ENCODE peak calls at places on chromosomes 5 and 9, in five cellular contexts. One of them, this sample, is unnamed.

GRCh38 chr5:115507682-115508081 is 36.9 kb downstream of the FEM1C start:
- DNase-seq in K562: no peak
- DNase-seq in hepatocyte: no peak
- DNase-seq in fibroblast of pulmonary artery: peak
- DNase-seq in H9: no peak
- DNase-seq in this sample: no peak

GRCh38 chr5:34474573-34475021 is 181.5 kb upstream of the RAI14 start:
- DNase-seq in K562: peak
- DNase-seq in fibroblast of pulmonary artery: peak
- DNase-seq in H9: peak
- DNase-seq in hepatocyte: peak
- DNase-seq in this sample: no peak

GRCh38 chr5:79924936-79925893 is 65.8 kb downstream of the MTX3 start:
- DNase-seq in K562: no peak
- DNase-seq in H9: peak
- DNase-seq in fibroblast of pulmonary artery: peak
- DNase-seq in hepatocyte: no peak
- DNase-seq in this sample: no peak

GRCh38 chr9:125428060-125428481 is 166.4 kb downstream of the GAPVD1 start:
- DNase-seq in H9: no peak
- DNase-seq in K562: peak
- DNase-seq in fibroblast of pulmonary artery: peak
- DNase-seq in hepatocyte: no peak
- DNase-seq in this sample: no peak

GRCh38 chr9:3827175-3827574 is 301.4 kb upstream of the RFX3 start:
- DNase-seq in K562: no peak
- DNase-seq in H9: no peak
- DNase-seq in hepatocyte: no peak
- DNase-seq in fibroblast of pulmonary artery: no peak
- DNase-seq in this sample: no peak

GRCh38 chr9:97697837-97698236 is 697 bp upstream of the XPA start:
- DNase-seq in H9: no peak
- DNase-seq in K562: no peak
- DNase-seq in hepatocyte: no peak
- DNase-seq in fibroblast of pulmonary artery: no peak
- DNase-seq in this sample: no peak

GRCh38 chr9:85927077-85927476 is 13.9 kb upstream of the NAA35 start:
- DNase-seq in hepatocyte: no peak
- DNase-seq in K562: no peak
- DNase-seq in H9: no peak
- DNase-seq in fibroblast of pulmonary artery: no peak
- DNase-seq in this sample: no peak

GRCh38 chr9:26163931-26164330 is 485.7 kb upstream of the TUSC1 start:
- DNase-seq in H9: no peak
- DNase-seq in K562: no peak
- DNase-seq in hepatocyte: no peak
- DNase-seq in fibroblast of pulmonary artery: peak
- DNase-seq in this sample: no peak

GRCh38 chr5:39205550-39205949 is 13.8 kb downstream of the FYB1 start:
- DNase-seq in fibroblast of pulmonary artery: no peak
- DNase-seq in H9: no peak
- DNase-seq in hepatocyte: no peak
- DNase-seq in K562: no peak
- DNase-seq in this sample: no peak

GRCh38 chr9:93809204-93809940 is 145.8 kb downstream of the BARX1 start:
- DNase-seq in hepatocyte: no peak
- DNase-seq in fibroblast of pulmonary artery: no peak
- DNase-seq in K562: no peak
- DNase-seq in H9: no peak
- DNase-seq in this sample: peak

GRCh38 chr5:78280261-78280660 is 14.2 kb downstream of the AP3B1 start:
- DNase-seq in K562: no peak
- DNase-seq in hepatocyte: no peak
- DNase-seq in H9: no peak
- DNase-seq in fibroblast of pulmonary artery: no peak
- DNase-seq in this sample: no peak

GRCh38 chr9:33354651-33355211 is 47.6 kb downstream of the AQP7 start:
- DNase-seq in H9: no peak
- DNase-seq in hepatocyte: no peak
- DNase-seq in K562: no peak
- DNase-seq in fibroblast of pulmonary artery: peak
- DNase-seq in this sample: no peak

GRCh38 chr9:123725389-123725788 is 204.5 kb downstream of the DENND1A start:
- DNase-seq in hepatocyte: peak
- DNase-seq in H9: peak
- DNase-seq in K562: no peak
- DNase-seq in fibroblast of pulmonary artery: no peak
- DNase-seq in this sample: no peak

GRCh38 chr9:92590386-92590785 is 54.6 kb upstream of the ECM2 start:
- DNase-seq in K562: no peak
- DNase-seq in fibroblast of pulmonary artery: peak
- DNase-seq in H9: no peak
- DNase-seq in hepatocyte: peak
- DNase-seq in this sample: no peak

GRCh38 chr9:127049581-127049980 is 72.9 kb downstream of the ANGPTL2 start:
- DNase-seq in K562: no peak
- DNase-seq in hepatocyte: no peak
- DNase-seq in fibroblast of pulmonary artery: peak
- DNase-seq in H9: no peak
- DNase-seq in this sample: peak

GRCh38 chr9:93207326-93207814 is 23.4 kb downstream of the WNK2 start:
- DNase-seq in H9: no peak
- DNase-seq in K562: no peak
- DNase-seq in fibroblast of pulmonary artery: peak
- DNase-seq in hepatocyte: no peak
- DNase-seq in this sample: no peak

GRCh38 chr5:167770461-167770860 is 521.0 kb upstream of the WWC1 start:
- DNase-seq in K562: no peak
- DNase-seq in fibroblast of pulmonary artery: peak
- DNase-seq in hepatocyte: no peak
- DNase-seq in H9: no peak
- DNase-seq in this sample: no peak

GRCh38 chr9:94772654-94773303 is 46.3 kb downstream of the AOPEP start:
- DNase-seq in hepatocyte: peak
- DNase-seq in K562: no peak
- DNase-seq in fibroblast of pulmonary artery: no peak
- DNase-seq in H9: no peak
- DNase-seq in this sample: no peak

GRCh38 chr5:120532835-120533234 is 68.7 kb downstream of the PRR16 start:
- DNase-seq in K562: peak
- DNase-seq in hepatocyte: no peak
- DNase-seq in H9: peak
- DNase-seq in fibroblast of pulmonary artery: no peak
- DNase-seq in this sample: no peak

GRCh38 chr5:100758306-100758705 is 144.8 kb downstream of the ST8SIA4 start:
- DNase-seq in fibroblast of pulmonary artery: no peak
- DNase-seq in hepatocyte: no peak
- DNase-seq in K562: no peak
- DNase-seq in H9: no peak
- DNase-seq in this sample: no peak

GRCh38 chr5:167348286-167348926 is 943.0 kb upstream of the WWC1 start:
- DNase-seq in fibroblast of pulmonary artery: no peak
- DNase-seq in H9: no peak
- DNase-seq in hepatocyte: no peak
- DNase-seq in K562: no peak
- DNase-seq in this sample: no peak

GRCh38 chr9:14030350-14030823 is 283.6 kb downstream of the NFIB start:
- DNase-seq in K562: no peak
- DNase-seq in H9: no peak
- DNase-seq in fibroblast of pulmonary artery: peak
- DNase-seq in hepatocyte: peak
- DNase-seq in this sample: no peak

GRCh38 chr5:55865831-55866230 is 14.7 kb downstream of the IL31RA start:
- DNase-seq in K562: no peak
- DNase-seq in hepatocyte: peak
- DNase-seq in H9: no peak
- DNase-seq in fibroblast of pulmonary artery: peak
- DNase-seq in this sample: no peak

GRCh38 chr9:130526854-130527650 is 52.3 kb upstream of the FUBP3 start:
- DNase-seq in hepatocyte: no peak
- DNase-seq in H9: no peak
- DNase-seq in fibroblast of pulmonary artery: no peak
- DNase-seq in K562: no peak
- DNase-seq in this sample: no peak

GRCh38 chr5:168464214-168464613 is 22.1 kb upstream of the RARS1 start:
- DNase-seq in H9: no peak
- DNase-seq in hepatocyte: no peak
- DNase-seq in fibroblast of pulmonary artery: no peak
- DNase-seq in K562: no peak
- DNase-seq in this sample: no peak

DNA sequence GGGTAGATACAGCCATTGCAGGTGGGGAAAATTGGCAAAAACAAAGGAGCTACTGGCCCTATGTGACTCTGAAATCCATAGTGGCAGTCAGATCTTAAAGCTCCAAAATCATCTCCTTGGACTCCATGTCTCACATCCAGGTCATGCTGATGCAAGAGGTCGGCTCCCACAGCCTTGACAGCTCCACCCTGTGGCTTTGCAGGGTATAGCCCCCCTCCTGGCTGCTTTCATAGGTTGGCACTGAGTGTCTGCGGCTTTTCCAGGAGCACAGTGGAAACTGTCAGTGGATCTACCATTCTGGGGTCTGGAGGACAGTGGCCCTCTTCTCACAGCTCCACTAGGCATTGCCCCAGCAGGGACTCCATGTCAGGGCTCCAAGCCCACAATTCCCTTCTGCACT is 1190.1 kb downstream of the CDH12 start:
- DNase-seq in hepatocyte: no peak
- DNase-seq in H9: no peak
- DNase-seq in K562: no peak
- DNase-seq in fibroblast of pulmonary artery: no peak
- DNase-seq in this sample: no peak
- TF ChIP-seq CTCF in hepatocyte: no peak
- TF ChIP-seq CTCF in H9: peak
- TF ChIP-seq CTCF in K562: no peak
- TF ChIP-seq CTCF in fibroblast of pulmonary artery: no peak
- TF ChIP-seq CTCF in this sample: no peak

GRCh38 chr5:170747851-170748250 is 35.7 kb upstream of the GABRP start:
- DNase-seq in hepatocyte: no peak
- DNase-seq in fibroblast of pulmonary artery: peak
- DNase-seq in K562: peak
- DNase-seq in H9: peak
- DNase-seq in this sample: peak
- TF ChIP-seq CTCF in hepatocyte: peak
- TF ChIP-seq CTCF in fibroblast of pulmonary artery: peak
- TF ChIP-seq CTCF in K562: peak
- TF ChIP-seq CTCF in H9: peak
- TF ChIP-seq CTCF in this sample: peak

DNA sequence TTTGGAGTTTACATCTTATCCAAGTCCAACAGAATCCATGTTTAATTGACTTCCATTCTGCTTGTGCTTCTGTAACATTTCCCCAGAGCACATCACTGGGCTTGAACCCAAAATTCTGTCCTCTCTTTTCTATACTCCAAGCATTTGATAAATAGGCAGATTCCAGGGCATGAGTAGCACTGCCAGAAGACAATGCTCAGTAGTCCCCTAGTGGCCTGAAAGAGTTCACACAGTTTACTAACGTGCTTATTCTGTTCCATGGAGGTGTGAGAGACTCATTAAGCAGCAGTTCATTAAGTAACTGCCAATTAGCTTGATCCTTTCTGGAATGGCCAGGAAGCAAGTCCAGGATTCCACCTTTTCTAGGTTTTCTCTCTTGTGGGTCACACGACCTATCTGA is 9.4 kb upstream of the GABRA6 start:
- DNase-seq in fibroblast of pulmonary artery: no peak
- DNase-seq in hepatocyte: peak
- DNase-seq in H9: peak
- DNase-seq in K562: no peak
- DNase-seq in this sample: no peak
- TF ChIP-seq CTCF in fibroblast of pulmonary artery: no peak
- TF ChIP-seq CTCF in hepatocyte: peak
- TF ChIP-seq CTCF in H9: peak
- TF ChIP-seq CTCF in K562: no peak
- TF ChIP-seq CTCF in this sample: peak

GRCh38 chr9:37266630-37267029 is 146.3 kb downstream of the ZCCHC7 start:
- DNase-seq in H9: no peak
- DNase-seq in hepatocyte: no peak
- DNase-seq in fibroblast of pulmonary artery: no peak
- DNase-seq in K562: no peak
- DNase-seq in this sample: no peak

GRCh38 chr9:37259906-37260305 is 139.5 kb downstream of the ZCCHC7 start:
- DNase-seq in H9: no peak
- DNase-seq in K562: no peak
- DNase-seq in hepatocyte: no peak
- DNase-seq in fibroblast of pulmonary artery: no peak
- DNase-seq in this sample: no peak

GRCh38 chr9:37264539-37264938 is 144.2 kb downstream of the ZCCHC7 start:
- DNase-seq in H9: no peak
- DNase-seq in fibroblast of pulmonary artery: no peak
- DNase-seq in hepatocyte: no peak
- DNase-seq in K562: no peak
- DNase-seq in this sample: no peak

GRCh38 chr9:37262410-37262809 is 142.0 kb downstream of the ZCCHC7 start:
- DNase-seq in fibroblast of pulmonary artery: peak
- DNase-seq in K562: no peak
- DNase-seq in hepatocyte: peak
- DNase-seq in H9: no peak
- DNase-seq in this sample: no peak
- TF ChIP-seq CTCF in fibroblast of pulmonary artery: peak
- TF ChIP-seq CTCF in K562: peak
- TF ChIP-seq CTCF in hepatocyte: peak
- TF ChIP-seq CTCF in H9: peak
- TF ChIP-seq CTCF in this sample: peak